ENCODE peak calls at places on chromosomes 16 and 17, in ten cellular contexts. K is heart left ventricle, Q is upper lobe of right lung, S is sigmoid colon, B is psoas muscle, X is esophagus squamous epithelium, H is HL-60, P is astrocyte of the spinal cord, V is transverse colon, N is foreskin fibroblast. J is an unnamed sample.

GRCh38 chr16:67395105-67395457 is 1.8 kb upstream of the TPPP3 start:
- DNase-seq in X (no peak), H (no peak), S (no peak), K (peak; percentile 37), V (no peak), Q (no peak), P (no peak), B (no peak), N (no peak), J (no peak)

GRCh38 chr17:68705331-68706166 is 104.4 kb upstream of the FAM20A start:
- DNase-seq in Q (no peak), N (peak; percentile 79), P (peak; percentile 11), B (no peak), H (no peak), X (no peak), S (no peak), V (no peak), K (no peak), J (no peak)

GRCh38 chr17:50264263-50265113 is 9.8 kb upstream of the TMEM92 start:
- DNase-seq in X (no peak), P (peak; percentile 65), S (peak; percentile 74), B (no peak), N (peak; percentile 66), H (no peak), K (no peak), V (no peak), Q (peak; percentile 67), J (peak; percentile 66)

GRCh38 chr17:75508848-75509450 is 6.4 kb downstream of the CASKIN2 start:
- DNase-seq in P (no peak), N (no peak), Q (no peak), B (peak; percentile 11), H (no peak), X (no peak), S (no peak), V (no peak), K (peak; percentile 33), J (no peak)

GRCh38 chr17:47315451-47316266 is 8.1 kb upstream of the EFCAB13 start:
- DNase-seq in H (peak; percentile 34), Q (no peak), P (peak; percentile 92), K (peak; percentile 31), X (no peak), N (peak; percentile 87), V (peak; percentile 33), B (no peak), S (no peak), J (no peak)

GRCh38 chr16:77332792-77333191 is 102.0 kb downstream of the ADAMTS18 start:
- DNase-seq in Q (no peak), P (no peak), X (no peak), S (no peak), V (no peak), K (no peak), N (no peak), B (no peak), H (no peak), J (no peak)

GRCh38 chr17:77385750-77386501 is 245.2 kb downstream of the SEC14L1 start:
- DNase-seq in V (no peak), H (no peak), P (no peak), B (peak; percentile 57), X (no peak), S (peak; percentile 77), K (peak; percentile 63), N (peak; percentile 83), Q (peak; percentile 82), J (no peak)

GRCh38 chr17:42337442-42337841 is 49.1 kb downstream of the STAT5A start:
- DNase-seq in Q (no peak), K (no peak), S (no peak), X (no peak), N (peak; percentile 69), B (no peak), H (peak; percentile 54), V (peak; percentile 38), P (peak; percentile 80), J (no peak)

GRCh38 chr16:84699712-84700517 is at the start of gene USP10:
- DNase-seq in Q (peak; percentile 91), V (peak; percentile 86), H (peak; percentile 74), N (peak; percentile 55), K (peak; percentile 85), B (peak; percentile 82), P (peak; percentile 63), X (no peak), S (peak; percentile 84), J (peak; percentile 83)

GRCh38 chr16:59686405-59686804 is 952.3 kb upstream of the GOT2 start:
- DNase-seq in S (no peak), B (no peak), K (no peak), Q (no peak), N (no peak), P (no peak), H (no peak), V (no peak), X (no peak), J (no peak)

GRCh38 chr17:6070280-6070894 is at the start of gene WSCD1:
- DNase-seq in Q (no peak), N (peak; percentile 29), V (peak; percentile 54), P (no peak), X (no peak), B (peak; percentile 44), S (no peak), H (no peak), K (no peak), J (no peak)

GRCh38 chr17:6072157-6072556 is 2.0 kb downstream of the WSCD1 start:
- DNase-seq in V (no peak), P (peak; percentile 7), H (no peak), N (peak; percentile 71), K (no peak), S (no peak), X (no peak), B (no peak), Q (no peak), J (no peak)

GRCh38 chr17:6071528-6072065 is 1.4 kb downstream of the WSCD1 start:
- DNase-seq in B (no peak), Q (no peak), X (no peak), P (no peak), N (no peak), V (no peak), S (no peak), H (no peak), K (no peak), J (no peak)

GRCh38 chr17:6070895-6071511 is 824 bp downstream of the WSCD1 start:
- DNase-seq in V (peak; percentile 27), Q (no peak), H (no peak), K (peak; percentile 27), P (peak; percentile 15), X (no peak), B (no peak), S (no peak), N (peak; percentile 24), J (no peak)

DNA sequence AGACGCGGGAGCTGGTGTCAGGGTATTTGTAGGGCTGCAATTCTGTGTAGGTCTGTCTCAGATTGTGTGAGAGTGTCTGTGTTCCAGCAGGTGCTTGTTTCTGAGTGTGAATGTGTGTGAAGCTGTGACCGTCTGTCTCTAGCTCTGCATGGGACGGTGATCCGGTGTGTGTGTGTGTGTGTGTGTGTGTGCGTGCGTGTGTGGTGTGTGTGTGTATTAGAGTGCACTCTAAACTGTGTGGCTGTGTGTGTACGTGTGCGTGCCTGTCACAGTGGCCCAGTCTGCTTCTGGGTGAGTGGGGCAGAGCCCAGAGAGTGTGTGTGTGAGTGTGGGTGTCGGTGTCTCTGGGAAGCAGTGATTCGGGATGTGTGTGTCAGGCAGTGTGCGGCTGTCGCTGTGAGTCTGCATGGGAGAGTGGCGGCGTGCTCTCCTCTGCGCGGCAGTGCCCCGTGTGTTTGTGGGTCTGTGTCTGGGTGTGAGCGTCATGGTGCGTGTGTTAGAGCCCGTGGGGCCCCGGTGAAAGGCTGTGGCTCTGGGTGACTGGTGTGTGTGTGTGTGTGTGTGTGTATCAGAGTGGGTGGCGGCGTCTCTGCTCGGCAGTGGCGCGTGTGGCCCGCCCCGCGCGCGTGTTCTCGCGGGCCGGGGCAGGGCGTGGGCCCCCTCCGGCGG is 434 bp upstream of the WSCD1 start:
- DNase-seq in Q (no peak), B (no peak), N (no peak), H (no peak), K (no peak), P (no peak), S (no peak), V (peak; percentile 20), X (no peak), J (no peak)
- H3K4me3 ChIP-seq in Q (peak overlapping the region; percentile 19), B (peak overlapping the region; percentile 52), N (no peak overlapping the region), H (no peak overlapping the region), K (peak overlapping the region; percentile 20), P (peak overlapping the region; percentile 1), S (peak overlapping the region; percentile 68), V (peak overlapping the region; percentile 28), X (peak overlapping the region; percentile 17), J (peak overlapping the region; percentile 61)

GRCh38 chr16:22193134-22193411 is 13.0 kb upstream of the EEF2K start:
- DNase-seq in Q (no peak), X (no peak), H (no peak), N (no peak), P (no peak), K (no peak), S (no peak), V (no peak), B (no peak), J (no peak)
- TF ChIP-seq CTCF in Q (no peak), X (no peak), H (no peak), N (no peak), P (no peak), K (no peak), S (no peak), V (no peak), B (no peak), J (no peak)

DNA sequence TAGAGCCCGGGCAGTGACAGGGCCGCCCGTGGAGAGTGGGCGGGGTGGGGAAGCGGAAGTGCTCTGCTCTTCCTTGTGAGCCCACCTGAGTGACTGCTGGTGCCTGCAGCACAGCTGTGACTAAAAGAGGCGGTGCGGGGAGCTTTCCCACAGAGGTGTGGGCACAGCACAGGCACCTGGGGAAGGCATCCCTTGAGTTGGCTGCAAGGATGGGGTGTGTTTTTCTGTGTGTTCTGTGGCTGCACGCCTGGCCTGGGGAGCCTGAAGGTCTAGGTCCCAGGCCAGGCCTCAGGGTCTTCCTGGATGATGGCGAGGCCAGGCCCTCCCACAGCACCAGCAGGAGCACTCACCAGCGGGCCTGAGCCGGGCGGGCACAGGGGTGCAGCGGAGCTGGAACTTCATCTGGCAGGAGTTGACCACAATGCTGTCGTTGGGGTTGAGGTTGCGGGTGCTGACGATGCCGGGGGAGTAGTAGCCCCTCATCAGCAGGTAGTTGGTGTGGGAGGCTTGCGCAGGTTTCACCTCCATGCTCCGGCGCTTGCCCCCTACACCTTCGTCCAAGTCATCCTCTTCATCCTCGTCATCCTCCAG is 67.1 kb downstream of the IL21R start:
- DNase-seq in Q (no peak), S (no peak), N (no peak), B (no peak), V (no peak), P (no peak), X (no peak), H (no peak), K (no peak), J (peak; percentile 41)
- H3K4me3 ChIP-seq in Q (no peak overlapping the region), S (no peak overlapping the region), N (no peak overlapping the region), B (no peak overlapping the region), V (no peak overlapping the region), P (no peak overlapping the region), X (no peak overlapping the region), H (no peak overlapping the region), K (no peak overlapping the region), J (no peak overlapping the region)

DNA sequence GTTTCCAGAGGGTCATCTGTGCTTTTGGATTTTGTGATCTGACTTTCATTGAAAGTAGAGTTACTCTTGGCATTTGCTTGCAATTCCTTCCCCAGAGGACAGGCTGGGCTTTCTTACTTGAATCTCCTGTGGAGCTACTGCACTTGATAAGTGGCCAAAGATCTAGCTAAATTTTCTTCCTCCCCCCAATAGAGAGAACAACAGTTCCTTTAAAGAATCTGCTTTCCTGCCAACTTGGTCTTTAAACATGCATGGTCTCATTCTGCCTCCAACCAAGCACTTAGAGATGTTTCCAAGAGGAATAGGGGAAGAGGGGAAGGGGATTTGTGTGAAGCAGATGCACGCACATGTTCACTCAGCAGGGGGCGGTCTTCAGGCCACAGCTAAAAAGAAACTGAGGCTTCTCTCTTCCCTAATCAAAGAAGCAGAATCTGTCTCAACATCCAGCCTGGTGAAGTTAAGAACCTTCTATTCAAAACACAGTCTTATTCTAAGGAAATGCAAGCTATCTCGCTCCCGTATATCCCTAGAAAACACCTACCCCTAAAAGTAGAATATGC is 229.6 kb downstream of the ZFHX3 start:
- DNase-seq in B (no peak), X (no peak), K (no peak), Q (no peak), N (no peak), V (no peak), P (peak; percentile 42), S (no peak), H (no peak), J (no peak)
- TF ChIP-seq CTCF in B (no peak), X (no peak), K (peak; percentile 31), Q (no peak), N (peak; percentile 9), V (no peak), P (peak; percentile 25), S (no peak), H (no peak), J (no peak)

J was measured in suprapubic skin.